ENCODE peak calls at places on chromosomes 5 and 9, in five cellular contexts. F, S, W, N and M are unnamed samples.

GRCh38 chr5:176379881-176380280 is 8.5 kb downstream of the NOP16 start:
- DNase-seq in F (no peak), S (no peak), W (no peak), N (no peak), M (no peak)

GRCh38 chr9:79023134-79023577 is 548.6 kb upstream of the TLE4 start:
- DNase-seq in F (peak), S (no peak), W (no peak), N (peak), M (no peak)

GRCh38 chr5:120088831-120089230 is 375.3 kb upstream of the PRR16 start:
- DNase-seq in F (no peak), S (no peak), W (no peak), N (no peak), M (no peak)

GRCh38 chr5:94872526-94872925 is 254.1 kb downstream of the SLF1 start:
- DNase-seq in F (no peak), S (no peak), W (no peak), N (no peak), M (no peak)

GRCh38 chr5:71695561-71695960 is 23.5 kb upstream of the CARTPT start:
- DNase-seq in F (no peak), S (no peak), W (no peak), N (no peak), M (no peak)

GRCh38 chr9:12739014-12739413 is 35.8 kb upstream of the LURAP1L start:
- DNase-seq in F (no peak), S (no peak), W (no peak), N (no peak), M (no peak)

GRCh38 chr5:78699565-78700143 is 51.1 kb upstream of the LHFPL2 start:
- DNase-seq in F (peak), S (no peak), W (no peak), N (peak), M (no peak)

GRCh38 chr5:129400395-129400983 is 59.6 kb upstream of the ADAMTS19 start:
- DNase-seq in F (peak), S (no peak), W (no peak), N (peak), M (no peak)

GRCh38 chr9:107638922-107639321 is 149.4 kb upstream of the KLF4 start:
- DNase-seq in F (no peak), S (no peak), W (peak), N (no peak), M (no peak)

GRCh38 chr9:5908918-5909317 is 18.2 kb downstream of the MLANA start:
- DNase-seq in F (no peak), S (no peak), W (no peak), N (no peak), M (no peak)

GRCh38 chr9:94717656-94718225 is 8.8 kb upstream of the AOPEP start:
- DNase-seq in F (peak), S (no peak), W (no peak), N (no peak), M (no peak)

GRCh38 chr5:142684508-142685031 is 1.3 kb downstream of the FGF1 start:
- DNase-seq in F (no peak), S (no peak), W (no peak), N (no peak), M (no peak)

GRCh38 chr5:2896371-2897275 is 145.1 kb upstream of the IRX2 start:
- DNase-seq in F (no peak), S (no peak), W (no peak), N (no peak), M (no peak)

GRCh38 chr5:38211354-38211710 is 47.0 kb upstream of the EGFLAM start:
- DNase-seq in F (no peak), S (no peak), W (no peak), N (no peak), M (no peak)

GRCh38 chr5:124746916-124747769 is 704 bp upstream of the ZNF608 start:
- DNase-seq in F (peak), S (peak), W (peak), N (peak), M (peak)

GRCh38 chr5:181246276-181247050 is 2.8 kb upstream of the RACK1 start:
- DNase-seq in F (peak), S (peak), W (peak), N (peak), M (peak)

GRCh38 chr5:32144637-32145207 is 29.4 kb downstream of the GOLPH3 start:
- DNase-seq in F (no peak), S (no peak), W (peak), N (no peak), M (no peak)

GRCh38 chr5:55850839-55851674 is at the start of gene IL31RA:
- DNase-seq in F (peak), S (no peak), W (no peak), N (peak), M (no peak)

GRCh38 chr5:134227259-134227658 is 1.4 kb upstream of the PPP2CA start:
- DNase-seq in F (no peak), S (peak), W (peak), N (no peak), M (peak)

GRCh38 chr9:135926402-135927194 is 19.3 kb upstream of the CAMSAP1 start:
- DNase-seq in F (peak), S (no peak), W (peak), N (peak), M (no peak)

GRCh38 chr5:156589104-156589858 is 260.8 kb upstream of the PPP1R2B start:
- DNase-seq in F (no peak), S (no peak), W (no peak), N (no peak), M (no peak)

GRCh38 chr5:140242099-140242498 is 60.8 kb downstream of the PFDN1 start:
- DNase-seq in F (no peak), S (peak), W (no peak), N (no peak), M (peak)
- TF ChIP-seq CTCF in F (peak), S (no peak), W (peak), N (no peak), M (no peak)

DNA sequence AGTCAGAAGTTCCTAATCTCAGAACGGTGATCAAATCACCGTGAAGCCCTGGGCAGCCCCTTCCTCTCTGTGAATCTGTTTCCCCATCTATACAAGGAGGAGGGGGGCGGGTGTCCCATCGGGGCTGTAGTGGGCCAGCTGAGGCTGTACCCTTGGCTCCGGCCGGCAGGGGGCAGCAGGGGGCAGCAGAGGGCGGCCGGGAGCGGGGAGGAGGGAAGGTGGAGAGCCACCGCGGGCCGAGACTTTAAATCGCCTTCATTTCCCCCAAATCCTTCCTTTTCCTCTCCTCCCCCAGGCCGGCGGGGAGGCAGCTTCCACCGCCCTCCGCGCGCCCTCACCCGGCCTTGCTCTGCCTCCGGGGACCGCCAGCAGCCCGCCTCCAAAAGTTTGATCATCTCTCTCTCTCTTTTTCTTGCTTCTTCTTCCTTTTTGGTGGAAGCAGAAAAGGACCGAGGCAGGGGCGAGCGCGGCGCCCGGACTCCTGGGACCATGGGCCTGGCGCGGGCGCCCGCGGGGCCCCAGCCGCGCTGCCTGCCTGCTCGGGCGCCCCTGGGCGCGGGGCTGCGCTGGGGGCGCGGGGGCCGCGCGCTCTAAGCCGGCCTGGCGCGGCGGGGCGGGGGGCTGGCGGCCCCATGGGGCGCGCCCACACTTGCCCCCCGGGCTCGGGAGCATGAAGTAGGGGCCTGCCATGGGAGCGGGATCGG is at the start of gene COL27A1:
- DNase-seq in F (peak), S (peak), W (peak), N (peak), M (peak)
- TF ChIP-seq CTCF in F (peak), S (peak), W (peak), N (peak), M (peak)

GRCh38 chr5:163478982-163479271 is 18.5 kb downstream of the HMMR start:
- DNase-seq in F (no peak), S (no peak), W (no peak), N (no peak), M (no peak)

GRCh38 chr5:163475416-163475815 is 15.0 kb downstream of the HMMR start:
- DNase-seq in F (no peak), S (no peak), W (no peak), N (no peak), M (no peak)

GRCh38 chr5:163478126-163478981 is 17.9 kb downstream of the HMMR start:
- DNase-seq in F (peak), S (no peak), W (no peak), N (no peak), M (no peak)

DNA sequence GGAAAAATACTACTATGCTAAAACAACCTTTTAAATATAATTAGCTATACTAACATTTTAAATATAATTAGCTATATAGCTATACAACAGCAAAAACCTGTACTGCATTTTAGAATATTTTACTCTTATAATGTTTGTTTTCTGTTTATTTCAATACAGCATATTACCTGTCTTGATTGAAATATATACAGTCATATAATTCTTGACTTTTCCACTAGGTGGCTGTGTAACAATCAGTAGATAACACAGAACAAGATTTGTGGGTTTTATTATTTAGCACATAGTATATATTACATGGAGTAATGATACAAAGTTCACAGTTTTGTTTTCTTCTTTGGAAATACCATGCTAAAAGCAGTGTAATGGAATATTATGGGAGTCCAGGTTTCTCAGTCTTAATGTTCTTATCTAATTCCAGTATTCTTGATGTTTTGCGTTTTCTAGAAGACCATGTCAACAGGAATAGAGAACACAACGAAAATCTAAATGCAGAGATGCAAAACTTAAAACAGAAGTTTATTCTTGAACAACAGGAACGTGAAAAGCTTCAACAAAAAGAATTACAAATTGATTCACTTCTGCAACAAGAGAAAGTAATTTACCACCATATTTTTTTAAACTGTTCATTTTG is 13.3 kb downstream of the HMMR start:
- DNase-seq in F (peak), S (no peak), W (no peak), N (peak), M (no peak)
- TF ChIP-seq CTCF in F (peak), S (no peak), W (peak), N (peak), M (no peak)

GRCh38 chr9:7963026-7963425 is 163.4 kb upstream of the DMAC1 start:
- DNase-seq in F (no peak), S (no peak), W (no peak), N (no peak), M (no peak)

GRCh38 chr9:7965091-7965490 is 165.5 kb upstream of the DMAC1 start:
- DNase-seq in F (no peak), S (no peak), W (no peak), N (no peak), M (no peak)

GRCh38 chr9:7957803-7958202 is 158.2 kb upstream of the DMAC1 start:
- DNase-seq in F (no peak), S (no peak), W (no peak), N (no peak), M (no peak)

GRCh38 chr9:7961076-7961475 is 161.5 kb upstream of the DMAC1 start:
- DNase-seq in F (no peak), S (no peak), W (no peak), N (no peak), M (no peak)

GRCh38 chr9:7960615-7961014 is 161.0 kb upstream of the DMAC1 start:
- DNase-seq in F (no peak), S (no peak), W (no peak), N (no peak), M (no peak)
- TF ChIP-seq CTCF in F (no peak), S (no peak), W (no peak), N (no peak), M (no peak)

DNA sequence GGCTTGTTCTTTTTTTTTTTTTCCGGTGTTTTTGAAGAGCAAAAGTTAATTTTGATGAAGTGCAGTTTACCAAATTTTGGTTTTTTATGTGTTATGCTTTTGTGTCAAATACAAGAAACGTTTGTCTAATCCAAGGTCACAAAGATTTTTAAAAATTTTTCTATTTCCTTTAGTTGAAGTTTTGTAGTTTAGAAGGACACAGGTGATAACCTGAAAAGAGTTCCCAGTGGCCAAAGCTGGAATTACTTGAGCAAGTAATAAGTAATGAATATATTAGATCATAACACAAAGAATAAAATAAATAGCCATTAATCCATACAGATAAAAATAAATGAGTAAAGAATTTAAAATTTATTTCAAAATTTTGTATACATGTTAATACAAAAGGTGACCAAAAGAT is 71.5 kb downstream of the FCHO2 start:
- DNase-seq in F (peak), S (no peak), W (no peak), N (no peak), M (no peak)
- TF ChIP-seq CTCF in F (peak), S (no peak), W (no peak), N (no peak), M (peak)

GRCh38 chr5:165495829-165496380 is 1990.5 kb downstream of the MAT2B start:
- DNase-seq in F (no peak), S (no peak), W (no peak), N (no peak), M (no peak)

GRCh38 chr5:165502893-165503696 is 1997.7 kb downstream of the MAT2B start:
- DNase-seq in F (no peak), S (no peak), W (no peak), N (no peak), M (no peak)

GRCh38 chr5:165497707-165498106 is 1992.3 kb downstream of the MAT2B start:
- DNase-seq in F (peak), S (peak), W (no peak), N (peak), M (no peak)
- TF ChIP-seq CTCF in F (peak), S (peak), W (peak), N (peak), M (peak)

GRCh38 chr5:93578813-93579560 is 2.0 kb downstream of the NR2F1-AS1 start:
- DNase-seq in F (peak), S (no peak), W (no peak), N (no peak), M (peak)
- TF ChIP-seq CTCF in F (no peak), S (no peak), W (no peak), N (no peak), M (no peak)

GRCh38 chr5:151249280-151249679 is 3.7 kb upstream of the GM2A start:
- DNase-seq in F (no peak), S (no peak), W (no peak), N (no peak), M (no peak)

GRCh38 chr5:151251621-151252020 is 1.4 kb upstream of the GM2A start:
- DNase-seq in F (no peak), S (no peak), W (no peak), N (no peak), M (no peak)

GRCh38 chr5:151248651-151249050 is 4.3 kb upstream of the GM2A start:
- DNase-seq in F (no peak), S (no peak), W (no peak), N (no peak), M (no peak)

GRCh38 chr5:151251001-151251551 is 1.9 kb upstream of the GM2A start:
- DNase-seq in F (no peak), S (no peak), W (no peak), N (no peak), M (no peak)

DNA sequence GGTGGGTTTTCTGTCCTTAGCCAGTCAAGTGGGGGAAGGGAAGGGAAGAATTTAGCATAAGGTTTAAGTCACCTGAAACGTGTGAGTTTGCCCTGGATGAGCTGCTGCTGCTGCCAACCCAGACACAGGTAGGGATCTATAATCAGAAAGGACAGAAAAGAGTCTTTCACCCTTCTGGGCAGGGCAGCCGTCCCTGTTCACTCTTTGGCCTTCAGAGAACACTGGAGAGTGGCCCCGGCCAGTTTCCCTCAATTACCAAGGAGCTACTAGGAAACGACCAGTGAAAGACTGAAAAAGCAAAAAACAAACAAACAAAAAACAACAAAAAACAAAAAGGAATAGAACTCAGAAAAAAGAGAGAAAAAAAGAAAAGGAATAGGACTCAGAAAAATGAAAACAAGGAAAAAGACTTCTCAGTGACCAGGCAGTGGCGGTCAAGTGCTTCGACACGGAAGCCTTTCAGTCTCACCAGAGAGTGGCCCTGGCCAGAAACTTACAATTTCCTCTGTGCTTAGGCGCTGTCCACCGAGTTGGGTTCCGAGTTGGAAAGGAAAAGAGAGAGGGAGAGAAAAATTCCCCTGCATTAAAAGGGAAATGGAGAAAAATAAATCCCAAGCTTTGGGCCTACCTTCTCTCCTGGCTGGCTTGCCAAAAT is 2.5 kb upstream of the GM2A start:
- DNase-seq in F (no peak), S (no peak), W (no peak), N (no peak), M (no peak)
- TF ChIP-seq CTCF in F (no peak), S (no peak), W (no peak), N (no peak), M (no peak)

GRCh38 chr9:76458903-76459690 is at the start of gene GCNT1:
- DNase-seq in F (peak), S (peak), W (peak), N (peak), M (peak)

GRCh38 chr9:76464706-76465105 is 5.7 kb downstream of the GCNT1 start:
- DNase-seq in F (no peak), S (no peak), W (no peak), N (no peak), M (no peak)

GRCh38 chr9:76463211-76463610 is 4.2 kb downstream of the GCNT1 start:
- DNase-seq in F (no peak), S (no peak), W (no peak), N (no peak), M (no peak)

GRCh38 chr9:76456202-76456926 is 2.6 kb upstream of the GCNT1 start:
- DNase-seq in F (peak), S (peak), W (peak), N (no peak), M (no peak)

DNA sequence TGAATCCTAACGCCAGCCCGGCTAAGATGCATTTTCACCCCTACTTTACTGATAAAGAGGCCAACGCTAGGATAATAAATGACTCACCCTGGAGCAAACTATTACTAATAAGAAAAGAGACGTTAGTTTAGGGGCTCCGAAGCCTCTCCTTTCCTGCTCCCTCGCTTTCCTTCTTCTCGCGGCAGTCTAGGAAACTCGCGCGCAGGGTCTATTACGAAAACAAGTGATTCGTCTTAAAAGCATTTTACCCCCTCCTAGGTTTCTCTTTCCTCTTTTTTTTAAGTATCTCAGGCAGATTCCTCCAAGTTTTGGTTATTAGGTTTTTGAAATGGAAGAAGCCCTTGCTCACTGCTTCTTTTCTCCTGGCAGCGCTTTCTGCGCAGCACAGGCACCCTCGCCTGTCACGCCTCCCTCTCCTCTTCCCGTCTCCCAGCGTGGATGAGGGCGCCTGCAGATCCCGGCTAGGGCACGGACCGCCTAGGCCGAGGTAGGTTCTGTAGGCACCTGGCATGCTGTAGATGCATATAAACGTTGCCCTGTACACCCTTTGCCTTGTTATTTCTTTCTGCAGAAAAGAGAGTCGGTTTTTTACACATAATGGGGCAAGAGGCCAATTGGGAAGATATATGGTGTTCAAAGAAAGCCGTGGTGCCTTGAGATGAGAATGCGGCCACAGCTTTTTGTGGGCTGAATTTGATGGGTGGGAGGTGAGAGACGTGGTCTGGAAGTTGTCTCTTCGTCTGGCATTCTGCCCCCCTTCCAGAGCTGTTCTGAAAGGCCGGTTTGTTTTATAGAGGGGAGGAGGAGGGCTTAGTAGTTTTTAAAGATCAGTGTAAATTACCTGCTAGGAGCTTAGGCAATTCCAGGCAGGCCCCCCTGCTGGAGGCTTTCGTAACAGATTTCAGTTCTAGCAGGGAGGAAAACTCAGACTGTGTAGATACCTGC is 981 bp downstream of the GCNT1 start:
- DNase-seq in F (peak), S (peak), W (peak), N (peak), M (peak)
- TF ChIP-seq CTCF in F (peak), S (no peak), W (peak), N (no peak), M (peak)

GRCh38 chr9:128192601-128193371 is 1.4 kb upstream of the CIZ1 start:
- DNase-seq in F (peak), S (peak), W (peak), N (peak), M (peak)
- TF ChIP-seq CTCF in F (peak), S (no peak), W (peak), N (peak), M (no peak)